ENCODE peak calls at places on chromosomes 2 and 18, in five cellular contexts. H, P, A, D and G are unnamed samples.

GRCh38 chr18:3821524-3821923 is 371.6 kb downstream of the TGIF1 start:
- DNase-seq in H (no peak), P (no peak), A (no peak), D (no peak), G (no peak)

GRCh38 chr2:58788402-58788801 is 547.3 kb upstream of the FANCL start:
- DNase-seq in H (no peak), P (no peak), A (no peak), D (no peak), G (no peak)

GRCh38 chr2:134540954-134541353 is 177.8 kb downstream of the TMEM163 start:
- DNase-seq in H (no peak), P (no peak), A (no peak), D (no peak), G (no peak)

GRCh38 chr2:186459009-186459408 is 27.1 kb upstream of the ZC3H15 start:
- DNase-seq in H (no peak), P (peak), A (no peak), D (no peak), G (no peak)

GRCh38 chr18:23935804-23936203 is 78.8 kb upstream of the TTC39C start:
- DNase-seq in H (no peak), P (no peak), A (no peak), D (no peak), G (no peak)

GRCh38 chr2:55487686-55488085 is 31.8 kb upstream of the CFAP36 start:
- DNase-seq in H (no peak), P (no peak), A (no peak), D (no peak), G (no peak)

GRCh38 chr2:45862843-45863242 is 211.4 kb downstream of the PRKCE start:
- DNase-seq in H (no peak), P (no peak), A (no peak), D (no peak), G (no peak)

GRCh38 chr2:164974221-164974620 is 18.9 kb upstream of the SLC38A11 start:
- DNase-seq in H (no peak), P (no peak), A (no peak), D (no peak), G (no peak)

GRCh38 chr2:72081450-72081849 is 66.2 kb downstream of the CYP26B1 start:
- DNase-seq in H (no peak), P (no peak), A (no peak), D (no peak), G (no peak)

GRCh38 chr18:59954746-59955145 is 55.0 kb downstream of the PMAIP1 start:
- DNase-seq in H (no peak), P (peak), A (no peak), D (no peak), G (no peak)

GRCh38 chr2:201648-202433 is 62.0 kb downstream of the SH3YL1 start:
- DNase-seq in H (no peak), P (no peak), A (no peak), D (no peak), G (no peak)

GRCh38 chr18:76452357-76452756 is 42.7 kb downstream of the ZNF516 start:
- DNase-seq in H (no peak), P (no peak), A (no peak), D (no peak), G (no peak)

GRCh38 chr2:43944915-43945314 is 50.9 kb downstream of the LRPPRC start:
- DNase-seq in H (no peak), P (no peak), A (no peak), D (no peak), G (no peak)

GRCh38 chr2:215904101-215904500 is 109.2 kb downstream of the MREG start:
- DNase-seq in H (no peak), P (peak), A (no peak), D (no peak), G (no peak)

GRCh38 chr2:11697103-11697871 is 27.3 kb upstream of the NTSR2 start:
- DNase-seq in H (peak), P (peak), A (no peak), D (no peak), G (no peak)

GRCh38 chr2:127614731-127615130 is 31.2 kb upstream of the GPR17 start:
- DNase-seq in H (no peak), P (peak), A (no peak), D (no peak), G (no peak)

GRCh38 chr2:101223814-101224231 is 28.9 kb upstream of the CNOT11 start:
- DNase-seq in H (no peak), P (no peak), A (peak), D (no peak), G (peak)

GRCh38 chr18:55001625-55002024 is 42.4 kb upstream of the CCDC68 start:
- DNase-seq in H (no peak), P (no peak), A (no peak), D (no peak), G (no peak)

GRCh38 chr18:23964282-23965238 is 50.0 kb upstream of the TTC39C start:
- DNase-seq in H (no peak), P (peak), A (peak), D (no peak), G (no peak)

GRCh38 chr18:23038712-23039111 is 96.6 kb upstream of the CABLES1 start:
- DNase-seq in H (no peak), P (peak), A (no peak), D (no peak), G (no peak)

GRCh38 chr2:7043689-7044088 is 126.5 kb downstream of the RNF144A start:
- DNase-seq in H (no peak), P (no peak), A (no peak), D (no peak), G (no peak)

GRCh38 chr2:88253375-88253774 is 83.2 kb downstream of the THNSL2 start:
- DNase-seq in H (no peak), P (no peak), A (no peak), D (no peak), G (no peak)